ENCODE peak calls at places on chromosome 3, in four cellular contexts. C is osteocyte; A is lower leg skin; Y is CD8-positive, alpha-beta T cell. P is an unnamed sample.

GRCh38 chr3:113054552-113054951 is 63.8 kb downstream of the GTPBP8 start:
- DNase-seq in C (no peak), A (no peak), Y (no peak), P (no peak)

GRCh38 chr3:57755368-57756021 is 614 bp upstream of the SLMAP start:
- DNase-seq in C (no peak), A (peak; percentile 41), Y (peak; percentile 58), P (no peak)

GRCh38 chr3:160948273-160948672 is 156.9 kb downstream of the B3GALNT1 start:
- DNase-seq in C (no peak), A (no peak), Y (no peak), P (no peak)

GRCh38 chr3:42651248-42652091 is 2.0 kb upstream of the ZBTB47 start:
- DNase-seq in C (no peak), A (no peak), Y (no peak), P (no peak)

GRCh38 chr3:141659821-141660597 is 78.1 kb upstream of the RNF7 start:
- DNase-seq in C (peak; percentile 85), A (no peak), Y (no peak), P (no peak)

GRCh38 chr3:21718943-21719591 is 31.9 kb downstream of the ZNF385D start:
- DNase-seq in C (no peak), A (no peak), Y (no peak), P (no peak)

GRCh38 chr3:187550446-187550845 is 119.7 kb downstream of the SST start:
- DNase-seq in C (no peak), A (no peak), Y (no peak), P (no peak)

GRCh38 chr3:23667536-23668429 is 138.0 kb upstream of the UBE2E1 start:
- DNase-seq in C (no peak), A (no peak), Y (no peak), P (no peak)

GRCh38 chr3:194185225-194185624 is 49.3 kb downstream of the HES1 start:
- DNase-seq in C (no peak), A (no peak), Y (no peak), P (no peak)

GRCh38 chr3:39251576-39251975 is 28.3 kb downstream of the CX3CR1 start:
- DNase-seq in C (peak; percentile 57), A (no peak), Y (no peak), P (no peak)

GRCh38 chr3:38644016-38644661 is 5.3 kb downstream of the SCN5A start:
- DNase-seq in C (peak; percentile 60), A (no peak), Y (no peak), P (no peak)

GRCh38 chr3:99666201-99666600 is 27.8 kb downstream of the COL8A1 start:
- DNase-seq in C (no peak), A (no peak), Y (no peak), P (no peak)

GRCh38 chr3:123036352-123037014 is 8.9 kb upstream of the SEMA5B start:
- DNase-seq in C (no peak), A (no peak), Y (no peak), P (no peak)

GRCh38 chr3:54784021-54784420 is 143.8 kb downstream of the LRTM1 start:
- DNase-seq in C (no peak), A (no peak), Y (no peak), P (no peak)

GRCh38 chr3:21785765-21786453 is 34.9 kb upstream of the ZNF385D start:
- DNase-seq in C (no peak), A (no peak), Y (no peak), P (no peak)

GRCh38 chr3:88013592-88013991 is 45.2 kb downstream of the CGGBP1 start:
- DNase-seq in C (no peak), A (no peak), Y (no peak), P (no peak)

GRCh38 chr3:23750573-23751484 is 54.9 kb upstream of the UBE2E1 start:
- DNase-seq in C (no peak), A (no peak), Y (no peak), P (no peak)

GRCh38 chr3:140288575-140288974 is 353.6 kb downstream of the CLSTN2 start:
- DNase-seq in C (no peak), A (no peak), Y (no peak), P (no peak)

GRCh38 chr3:195613468-195614069 is 29.8 kb upstream of the APOD start:
- DNase-seq in C (peak; percentile 42), A (peak; percentile 69), Y (no peak), P (no peak)

GRCh38 chr3:4850928-4851265 is 128.3 kb upstream of the BHLHE40 start:
- DNase-seq in C (no peak), A (no peak), Y (no peak), P (no peak)

GRCh38 chr3:28575748-28576589 is 227.3 kb upstream of the AZI2 start:
- DNase-seq in C (no peak), A (no peak), Y (no peak), P (no peak)

GRCh38 chr3:42991369-42992315 is 12.5 kb downstream of the GASK1A start:
- DNase-seq in C (no peak), A (no peak), Y (no peak), P (no peak)

GRCh38 chr3:134366928-134367352 is 7.3 kb downstream of the AMOTL2 start:
- DNase-seq in C (no peak), A (no peak), Y (no peak), P (no peak)

GRCh38 chr3:11635671-11636371 is 7.9 kb downstream of the VGLL4 start:
- DNase-seq in C (no peak), A (no peak), Y (no peak), P (no peak)

GRCh38 chr3:112627419-112627818 is 13.5 kb downstream of the CCDC80 start:
- DNase-seq in C (no peak), A (no peak), Y (no peak), P (no peak)

GRCh38 chr3:20056727-20057611 is 16.7 kb downstream of the KAT2B start:
- DNase-seq in C (no peak), A (peak; percentile 76), Y (no peak), P (no peak)

GRCh38 chr3:194300392-194300758 is 50.8 kb downstream of the CPN2 start:
- DNase-seq in C (no peak), A (peak; percentile 78), Y (no peak), P (no peak)

GRCh38 chr3:122929188-122929465 is 98.4 kb downstream of the SEMA5B start:
- DNase-seq in C (no peak), A (no peak), Y (no peak), P (no peak)

GRCh38 chr3:138441742-138442141 is 7.3 kb downstream of the ESYT3 start:
- DNase-seq in C (no peak), A (no peak), Y (no peak), P (no peak)

GRCh38 chr3:124131158-124132115 is 139.5 kb upstream of the ROPN1 start:
- DNase-seq in C (no peak), A (no peak), Y (no peak), P (no peak)

GRCh38 chr3:125366132-125366531 is 9.0 kb downstream of the ZNF148 start:
- DNase-seq in C (no peak), A (no peak), Y (no peak), P (no peak)

GRCh38 chr3:53885239-53885638 is 3.3 kb upstream of the ACTR8 start:
- DNase-seq in C (no peak), A (no peak), Y (no peak), P (no peak)

GRCh38 chr3:14216257-14217048 is 37.8 kb downstream of the LSM3 start:
- DNase-seq in C (peak; percentile 68), A (no peak), Y (peak; percentile 35), P (peak; percentile 65)

GRCh38 chr3:192183109-192183508 is 544.2 kb downstream of the FGF12 start:
- DNase-seq in C (no peak), A (no peak), Y (no peak), P (no peak)

GRCh38 chr3:72673011-72673771 is 175.1 kb downstream of the SHQ1 start:
- DNase-seq in C (no peak), A (no peak), Y (no peak), P (no peak)

GRCh38 chr3:111735271-111735758 is 123.8 kb upstream of the PHLDB2 start:
- DNase-seq in C (no peak), A (no peak), Y (no peak), P (no peak)

DNA sequence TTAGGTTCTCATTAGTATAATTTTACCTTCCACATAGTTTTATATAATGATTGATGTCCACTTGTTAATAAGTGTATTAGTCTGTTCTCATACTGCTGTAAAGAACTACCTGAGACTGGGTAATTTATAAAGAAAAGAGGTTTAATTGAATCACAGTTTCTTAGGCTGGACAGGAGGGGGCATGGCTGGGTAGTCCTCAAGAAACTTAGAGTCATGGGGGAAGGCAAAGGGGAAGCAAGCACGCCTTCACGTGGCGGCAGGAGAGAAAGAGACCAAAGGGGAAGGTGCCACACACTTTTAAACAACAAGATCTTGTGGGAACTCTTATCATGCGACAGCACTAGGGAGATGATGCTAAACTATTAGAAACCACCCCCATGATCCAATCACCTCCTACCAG is 19.2 kb downstream of the DZIP3 start:
- DNase-seq in C (no peak), A (no peak), Y (no peak), P (no peak)
- TF ChIP-seq CTCF in C (no peak), A (no peak), Y (no peak), P (no peak)

GRCh38 chr3:159733194-159733860 is 255.3 kb upstream of the IL12A start:
- DNase-seq in C (no peak), A (no peak), Y (no peak), P (no peak)

GRCh38 chr3:159734681-159735080 is 254.0 kb upstream of the IL12A start:
- DNase-seq in C (no peak), A (no peak), Y (no peak), P (no peak)

GRCh38 chr3:159727506-159727905 is 261.1 kb upstream of the IL12A start:
- DNase-seq in C (no peak), A (no peak), Y (no peak), P (no peak)

GRCh38 chr3:159731254-159731653 is 257.4 kb upstream of the IL12A start:
- DNase-seq in C (no peak), A (no peak), Y (no peak), P (no peak)

GRCh38 chr3:159732172-159733111 is 256.2 kb upstream of the IL12A start:
- DNase-seq in C (no peak), A (no peak), Y (no peak), P (no peak)
- TF ChIP-seq CTCF in C (peak; percentile 29), A (no peak), Y (no peak), P (no peak)

DNA sequence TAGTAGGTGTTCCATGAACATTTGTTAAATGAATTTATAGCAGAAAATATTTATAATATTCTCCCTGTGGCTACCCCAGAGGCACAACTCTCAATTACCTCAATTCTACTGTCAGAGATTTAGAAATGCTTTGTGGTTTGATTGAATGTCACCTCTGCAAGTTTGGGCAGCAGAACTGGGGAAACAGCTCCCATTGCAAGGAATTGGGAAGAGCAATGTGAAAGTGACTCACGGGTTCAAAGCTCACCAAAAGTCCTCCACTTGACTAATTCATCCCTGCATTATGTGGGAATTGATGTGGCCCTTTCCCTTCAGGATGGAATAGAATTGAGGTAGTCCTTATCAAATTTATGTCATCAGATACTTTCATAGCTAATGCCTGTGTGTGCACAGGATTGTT is 562.7 kb downstream of the MFSD1 start:
- DNase-seq in C (no peak), A (no peak), Y (no peak), P (no peak)
- TF ChIP-seq CTCF in C (no peak), A (no peak), Y (no peak), P (no peak)

GRCh38 chr3:197302696-197303341 is 4.4 kb upstream of the DLG1 start:
- DNase-seq in C (no peak), A (no peak), Y (no peak), P (no peak)
- TF ChIP-seq CTCF in C (no peak), A (no peak), Y (no peak), P (no peak)

GRCh38 chr3:48561045-48561736 is 2.4 kb downstream of the UCN2 start:
- DNase-seq in C (no peak), A (no peak), Y (no peak), P (no peak)
- TF ChIP-seq CTCF in C (peak; percentile 42), A (no peak), Y (no peak), P (no peak)

GRCh38 chr3:177816667-177817208 is 619.5 kb upstream of the TBL1XR1 start:
- DNase-seq in C (no peak), A (no peak), Y (no peak), P (no peak)
- TF ChIP-seq CTCF in C (peak; percentile 25), A (no peak), Y (no peak), P (no peak)